ENCODE peak calls at places on chromosomes 7 and 10, in six cellular contexts. F is sigmoid colon, R is heart right ventricle, L is NB4, D is dorsolateral prefrontal cortex, Y is type B pancreatic cell. A is an unnamed sample.

GRCh38 chr10:30459283-30459682 is 25.3 kb downstream of the MAP3K8 start:
- DNase-seq in F (peak), R (no peak), L (peak), D (peak), Y (no peak), A (no peak)

GRCh38 chr7:155291045-155291530 is 6.6 kb upstream of the INSIG1 start:
- DNase-seq in F (no peak), R (no peak), L (peak), D (no peak), Y (no peak), A (no peak)

GRCh38 chr10:132948351-132948750 is 6.0 kb upstream of the CFAP46 start:
- DNase-seq in F (no peak), R (no peak), L (no peak), D (no peak), Y (no peak), A (no peak)

GRCh38 chr7:107564553-107565298 is 955 bp downstream of the DUS4L start:
- DNase-seq in F (no peak), R (no peak), L (no peak), D (no peak), Y (no peak), A (no peak)

GRCh38 chr7:19899517-19899916 is 126.1 kb upstream of the TMEM196 start:
- DNase-seq in F (no peak), R (no peak), L (no peak), D (no peak), Y (no peak), A (no peak)

GRCh38 chr7:151756076-151756731 is 120.7 kb downstream of the PRKAG2 start:
- DNase-seq in F (no peak), R (no peak), L (peak), D (no peak), Y (no peak), A (no peak)

GRCh38 chr10:11319990-11320602 is 291.4 kb downstream of the USP6NL start:
- DNase-seq in F (no peak), R (no peak), L (no peak), D (no peak), Y (no peak), A (no peak)

GRCh38 chr10:123287594-123288247 is 133.5 kb downstream of the BUB3 start:
- DNase-seq in F (no peak), R (no peak), L (no peak), D (no peak), Y (no peak), A (no peak)

GRCh38 chr10:52308251-52309031 is 5.6 kb upstream of the DKK1 start:
- DNase-seq in F (peak), R (peak), L (peak), D (peak), Y (peak), A (peak)

GRCh38 chr10:16887565-16887964 is 70.3 kb upstream of the RSU1 start:
- DNase-seq in F (no peak), R (no peak), L (no peak), D (no peak), Y (no peak), A (no peak)

GRCh38 chr10:129888784-129889616 is 75.1 kb downstream of the EBF3 start:
- DNase-seq in F (no peak), R (peak), L (peak), D (no peak), Y (no peak), A (peak)

GRCh38 chr10:24465899-24466615 is 257.1 kb downstream of the KIAA1217 start:
- DNase-seq in F (no peak), R (no peak), L (peak), D (no peak), Y (no peak), A (no peak)

GRCh38 chr7:98907570-98907969 is 29.2 kb downstream of the TRRAP start:
- DNase-seq in F (no peak), R (no peak), L (no peak), D (no peak), Y (no peak), A (no peak)

GRCh38 chr7:135194494-135195095 is 16.7 kb downstream of the WDR91 start:
- DNase-seq in F (no peak), R (no peak), L (no peak), D (no peak), Y (no peak), A (no peak)

GRCh38 chr7:8296362-8296659 is 34.3 kb upstream of the ICA1 start:
- DNase-seq in F (no peak), R (no peak), L (no peak), D (no peak), Y (no peak), A (no peak)

GRCh38 chr10:89342219-89342966 is 14.6 kb downstream of the IFIT3 start:
- DNase-seq in F (peak), R (peak), L (no peak), D (peak), Y (no peak), A (no peak)

GRCh38 chr10:71527135-71527534 is 130.4 kb downstream of the CDH23 start:
- DNase-seq in F (no peak), R (no peak), L (no peak), D (no peak), Y (no peak), A (no peak)

GRCh38 chr10:105434970-105435369 is 793.9 kb downstream of the SORCS3 start:
- DNase-seq in F (no peak), R (no peak), L (no peak), D (no peak), Y (no peak), A (no peak)

GRCh38 chr10:77641344-77641743 is 3.7 kb upstream of the KCNMA1 start:
- DNase-seq in F (no peak), R (no peak), L (no peak), D (no peak), Y (no peak), A (no peak)

GRCh38 chr7:5477723-5478531 is 54.3 kb upstream of the TNRC18 start:
- DNase-seq in F (no peak), R (no peak), L (peak), D (no peak), Y (no peak), A (peak)

GRCh38 chr7:132652507-132652906 is 76.2 kb upstream of the PLXNA4 start:
- DNase-seq in F (no peak), R (no peak), L (peak), D (no peak), Y (no peak), A (no peak)

GRCh38 chr7:45099891-45100760 is 11.4 kb upstream of the NACAD start:
- DNase-seq in F (peak), R (no peak), L (no peak), D (no peak), Y (no peak), A (no peak)

GRCh38 chr10:91424016-91424415 is 13.9 kb downstream of the HECTD2 start:
- DNase-seq in F (no peak), R (no peak), L (no peak), D (no peak), Y (no peak), A (no peak)

GRCh38 chr10:68647928-68648327 is 73.1 kb upstream of the CCAR1 start:
- DNase-seq in F (no peak), R (no peak), L (peak), D (no peak), Y (no peak), A (no peak)

GRCh38 chr10:36086976-36087726 is 445.1 kb upstream of the FZD8 start:
- DNase-seq in F (no peak), R (no peak), L (no peak), D (no peak), Y (no peak), A (no peak)

GRCh38 chr10:65142641-65143435 is 1621.6 kb downstream of the REEP3 start:
- DNase-seq in F (no peak), R (no peak), L (no peak), D (no peak), Y (no peak), A (no peak)

GRCh38 chr10:100009283-100009792 is 409 bp downstream of the DNMBP start:
- DNase-seq in F (peak), R (peak), L (no peak), D (peak), Y (no peak), A (peak)

GRCh38 chr10:113362645-113363091 is 190.2 kb upstream of the HABP2 start:
- DNase-seq in F (no peak), R (no peak), L (no peak), D (no peak), Y (no peak), A (no peak)

GRCh38 chr10:132961864-132962622 is 19.7 kb upstream of the CFAP46 start:
- DNase-seq in F (peak), R (peak), L (no peak), D (peak), Y (no peak), A (peak)

GRCh38 chr7:137001041-137001440 is 132.6 kb downstream of the CHRM2 start:
- DNase-seq in F (no peak), R (no peak), L (no peak), D (no peak), Y (no peak), A (no peak)

GRCh38 chr10:119253433-119254174 is 46.2 kb downstream of the GRK5 start:
- DNase-seq in F (peak), R (peak), L (no peak), D (no peak), Y (no peak), A (no peak)
- TF ChIP-seq CTCF in F (no peak), R (peak), L (no peak), D (no peak), Y (no peak), A (no peak)

DNA sequence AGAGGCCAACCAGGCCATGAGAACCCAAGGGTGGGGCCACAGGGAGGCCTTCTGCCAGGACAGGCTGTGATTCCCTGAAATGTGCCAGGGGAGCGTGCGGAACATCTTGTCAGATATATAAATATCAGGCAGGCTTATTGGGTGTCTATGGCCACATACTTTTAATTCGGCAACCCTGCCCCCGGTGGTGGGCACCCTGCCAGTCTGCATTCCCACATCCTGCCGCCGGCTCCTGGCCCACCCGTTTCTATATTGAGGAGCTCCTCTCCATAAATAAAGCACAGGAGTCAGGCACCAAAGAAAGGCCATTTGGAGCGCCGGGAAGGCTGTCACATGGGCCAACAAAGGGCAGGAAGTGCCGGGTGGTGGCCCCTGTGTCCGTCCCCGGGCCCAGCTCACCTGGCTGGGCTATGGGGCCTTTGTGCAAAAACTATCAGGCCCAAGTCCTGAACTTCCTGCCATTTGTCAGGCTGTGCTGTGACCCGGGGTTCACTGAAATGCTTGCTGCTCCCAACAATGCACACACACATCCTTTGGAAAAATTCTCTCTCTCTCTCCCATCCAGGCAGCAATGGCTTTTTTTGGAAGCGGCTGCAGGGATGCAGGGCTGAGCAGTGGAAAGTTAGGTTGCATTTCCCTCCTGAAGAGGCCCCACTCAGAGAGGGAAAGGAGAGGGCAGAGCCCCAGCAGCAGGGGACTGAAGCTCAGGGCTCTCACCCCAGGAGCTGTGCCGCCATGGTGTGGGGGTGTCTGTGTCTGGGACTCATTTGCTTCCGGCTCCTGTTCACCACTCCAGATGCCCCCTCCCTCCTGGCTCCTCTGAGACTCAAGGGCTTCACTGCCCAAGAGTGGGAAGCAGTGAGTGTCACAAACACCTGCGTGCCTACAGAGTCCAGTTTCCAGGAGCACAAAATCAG is 25.1 kb upstream of the PODXL start:
- DNase-seq in F (peak), R (peak), L (no peak), D (peak), Y (no peak), A (no peak)
- TF ChIP-seq CTCF in F (no peak), R (peak), L (no peak), D (no peak), Y (no peak), A (no peak)

GRCh38 chr10:128530301-128530700 is 404.1 kb upstream of the MKI67 start:
- DNase-seq in F (no peak), R (no peak), L (peak), D (no peak), Y (no peak), A (no peak)
- TF ChIP-seq CTCF in F (no peak), R (peak), L (peak), D (peak), Y (peak), A (peak)

GRCh38 chr10:127649642-127650041 is 87.3 kb upstream of the FOXI2 start:
- DNase-seq in F (no peak), R (no peak), L (peak), D (no peak), Y (no peak), A (peak)
- TF ChIP-seq CTCF in F (no peak), R (no peak), L (peak), D (no peak), Y (peak), A (peak)

GRCh38 chr10:84715911-84716310 is 387.5 kb downstream of the CCSER2 start:
- DNase-seq in F (no peak), R (no peak), L (peak), D (no peak), Y (no peak), A (peak)
- TF ChIP-seq CTCF in F (no peak), R (no peak), L (peak), D (peak), Y (peak), A (peak)

GRCh38 chr10:85786401-85786899 is 580.1 kb downstream of the GRID1 start:
- DNase-seq in F (no peak), R (no peak), L (peak), D (peak), Y (no peak), A (no peak)
- TF ChIP-seq CTCF in F (no peak), R (peak), L (peak), D (peak), Y (peak), A (peak)

DNA sequence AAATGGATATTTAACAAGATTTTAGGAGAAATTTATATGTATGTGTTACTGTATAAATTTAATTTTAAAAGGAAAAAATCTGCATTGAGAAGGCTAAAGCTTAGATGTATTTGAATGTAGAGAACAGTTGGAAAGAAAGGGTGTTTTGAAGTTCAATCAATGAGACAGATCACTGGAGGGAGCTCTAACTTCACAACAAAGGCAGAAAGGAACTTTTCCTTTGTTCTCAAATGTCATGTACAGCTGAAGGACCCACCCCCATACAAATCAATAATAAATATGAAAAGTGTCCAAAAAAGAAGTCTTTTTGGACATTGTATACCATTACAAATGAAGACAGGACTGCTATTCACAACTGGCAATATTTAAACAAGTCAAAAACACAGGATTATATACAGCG is 403.4 kb downstream of the DNAJB9 start:
- DNase-seq in F (no peak), R (no peak), L (peak), D (no peak), Y (no peak), A (no peak)
- TF ChIP-seq CTCF in F (no peak), R (no peak), L (no peak), D (peak), Y (peak), A (peak)

GRCh38 chr7:104093127-104093526 is 103.7 kb upstream of the RELN start:
- DNase-seq in F (no peak), R (no peak), L (no peak), D (no peak), Y (no peak), A (no peak)

GRCh38 chr7:104098890-104099289 is 108.9 kb downstream of the ORC5 start:
- DNase-seq in F (no peak), R (no peak), L (no peak), D (no peak), Y (no peak), A (no peak)

DNA sequence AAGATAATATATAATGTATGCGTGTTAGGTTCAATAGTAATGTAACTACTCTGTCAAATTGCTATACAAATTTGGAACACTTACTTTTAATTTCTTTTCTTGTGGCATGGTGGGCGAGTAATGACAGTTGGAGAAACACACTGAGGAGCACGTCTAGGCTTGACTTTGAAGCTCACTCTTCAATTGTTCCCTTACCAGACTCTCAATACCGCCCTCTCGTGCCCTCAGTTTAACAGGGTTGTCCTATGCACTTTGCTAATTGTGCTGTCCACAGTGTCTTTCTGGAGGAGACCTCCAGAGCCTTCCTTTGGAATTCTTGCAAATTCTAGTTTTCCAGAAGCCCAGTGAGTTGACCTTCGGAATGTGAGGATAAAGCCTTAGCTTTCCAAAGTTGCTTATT is 107.2 kb upstream of the RELN start:
- DNase-seq in F (no peak), R (no peak), L (peak), D (no peak), Y (no peak), A (peak)
- TF ChIP-seq CTCF in F (no peak), R (no peak), L (peak), D (no peak), Y (peak), A (peak)

GRCh38 chr7:43513236-43513635 is 69.7 kb upstream of the STK17A start:
- DNase-seq in F (no peak), R (no peak), L (no peak), D (peak), Y (no peak), A (peak)

GRCh38 chr7:43508434-43508833 is 74.5 kb upstream of the STK17A start:
- DNase-seq in F (no peak), R (no peak), L (no peak), D (no peak), Y (no peak), A (no peak)

GRCh38 chr7:43511769-43512515 is 71.0 kb upstream of the STK17A start:
- DNase-seq in F (no peak), R (no peak), L (no peak), D (no peak), Y (no peak), A (no peak)

GRCh38 chr7:43509906-43510305 is 73.0 kb upstream of the STK17A start:
- DNase-seq in F (no peak), R (no peak), L (no peak), D (no peak), Y (no peak), A (no peak)

DNA sequence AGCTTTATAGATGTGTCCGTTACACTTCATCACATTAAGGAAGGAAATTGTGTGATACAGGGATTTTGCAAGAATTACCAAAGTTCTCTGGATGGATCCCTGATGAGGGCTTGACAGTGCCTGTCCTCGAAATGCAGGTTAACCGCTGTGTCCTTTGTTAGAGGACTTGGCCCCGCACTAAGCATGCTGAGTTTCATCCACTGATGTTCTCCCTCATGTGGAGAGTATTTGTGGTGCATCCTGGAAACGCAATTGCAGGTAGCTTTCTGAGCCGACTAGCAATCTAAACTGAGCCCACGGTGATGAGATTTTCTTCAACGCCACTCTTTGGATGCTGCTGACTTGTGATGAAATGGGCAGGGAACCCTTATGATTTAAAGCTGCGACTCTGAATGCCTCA is 71.9 kb upstream of the STK17A start:
- DNase-seq in F (no peak), R (no peak), L (no peak), D (no peak), Y (no peak), A (no peak)
- TF ChIP-seq CTCF in F (no peak), R (no peak), L (no peak), D (no peak), Y (peak), A (peak)

DNA sequence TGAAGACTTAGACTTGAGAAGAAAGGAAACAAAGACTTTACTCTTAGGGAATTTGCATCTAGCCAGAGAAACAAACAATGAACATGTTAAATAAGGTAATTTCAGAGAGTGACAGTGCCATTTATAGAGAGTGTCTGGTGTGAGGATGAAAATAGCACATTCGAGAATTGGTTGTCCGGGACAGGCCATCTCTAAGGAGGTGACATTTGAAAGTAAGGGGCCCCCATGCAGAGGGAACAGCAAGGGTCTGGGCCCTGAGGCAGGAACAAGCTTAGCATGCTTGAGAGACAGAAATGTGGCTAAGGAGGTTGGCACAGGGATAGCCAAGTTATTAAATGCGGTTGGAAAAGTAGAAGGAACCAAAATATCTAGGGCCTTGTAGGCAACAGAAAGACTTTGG is 48.1 kb downstream of the ADAM22 start:
- DNase-seq in F (no peak), R (no peak), L (no peak), D (no peak), Y (no peak), A (no peak)
- TF ChIP-seq CTCF in F (no peak), R (no peak), L (no peak), D (no peak), Y (no peak), A (no peak)

A was measured in neural crest cell.